ENCODE peak calls at places on chromosome 16, in six cellular contexts. One of them, this sample, is unnamed.

GRCh38 chr16:29698484-29699323 is 19.7 kb downstream of the QPRT start:
- DNase-seq in HCT116: no peak
- DNase-seq in OCI-LY7: no peak
- DNase-seq in GM23338: peak
- DNase-seq in PC-3: no peak
- DNase-seq in MM.1S: no peak
- DNase-seq in this sample: no peak

GRCh38 chr16:86630471-86630870 is 52.1 kb downstream of the FOXL1 start:
- DNase-seq in HCT116: no peak
- DNase-seq in OCI-LY7: no peak
- DNase-seq in GM23338: no peak
- DNase-seq in PC-3: peak
- DNase-seq in MM.1S: no peak
- DNase-seq in this sample: peak

GRCh38 chr16:10992797-10993196 is 48.4 kb downstream of the CLEC16A start:
- DNase-seq in HCT116: peak
- DNase-seq in OCI-LY7: no peak
- DNase-seq in GM23338: peak
- DNase-seq in PC-3: peak
- DNase-seq in MM.1S: no peak
- DNase-seq in this sample: peak

GRCh38 chr16:81483064-81483969 is 38.7 kb downstream of the CMIP start:
- DNase-seq in HCT116: no peak
- DNase-seq in OCI-LY7: no peak
- DNase-seq in GM23338: no peak
- DNase-seq in PC-3: no peak
- DNase-seq in MM.1S: no peak
- DNase-seq in this sample: peak

GRCh38 chr16:31134091-31134571 is 1.4 kb downstream of the PRSS8 start:
- DNase-seq in HCT116: no peak
- DNase-seq in OCI-LY7: no peak
- DNase-seq in GM23338: peak
- DNase-seq in PC-3: no peak
- DNase-seq in MM.1S: no peak
- DNase-seq in this sample: no peak

GRCh38 chr16:54632322-54632721 is 298.3 kb upstream of the IRX5 start:
- DNase-seq in HCT116: no peak
- DNase-seq in OCI-LY7: no peak
- DNase-seq in GM23338: no peak
- DNase-seq in PC-3: no peak
- DNase-seq in MM.1S: no peak
- DNase-seq in this sample: no peak

GRCh38 chr16:14302399-14303181 is 231.5 kb downstream of the MRTFB start:
- DNase-seq in HCT116: no peak
- DNase-seq in OCI-LY7: peak
- DNase-seq in GM23338: peak
- DNase-seq in PC-3: no peak
- DNase-seq in MM.1S: no peak
- DNase-seq in this sample: peak

GRCh38 chr16:47247691-47248090 is 103.9 kb upstream of the NETO2 start:
- DNase-seq in HCT116: no peak
- DNase-seq in OCI-LY7: no peak
- DNase-seq in GM23338: no peak
- DNase-seq in PC-3: no peak
- DNase-seq in MM.1S: no peak
- DNase-seq in this sample: no peak

GRCh38 chr16:19555938-19556778 is 655 bp downstream of the VPS35L start:
- DNase-seq in HCT116: peak
- DNase-seq in OCI-LY7: peak
- DNase-seq in GM23338: peak
- DNase-seq in PC-3: peak
- DNase-seq in MM.1S: peak
- DNase-seq in this sample: peak

GRCh38 chr16:15942901-15943690 is 6.3 kb upstream of the ABCC1 start:
- DNase-seq in HCT116: no peak
- DNase-seq in OCI-LY7: peak
- DNase-seq in GM23338: no peak
- DNase-seq in PC-3: no peak
- DNase-seq in MM.1S: no peak
- DNase-seq in this sample: no peak

GRCh38 chr16:14455577-14455976 is 174.5 kb downstream of the PARN start:
- DNase-seq in HCT116: peak
- DNase-seq in OCI-LY7: no peak
- DNase-seq in GM23338: peak
- DNase-seq in PC-3: peak
- DNase-seq in MM.1S: no peak
- DNase-seq in this sample: peak

GRCh38 chr16:49027420-49027819 is 254.2 kb downstream of the CBLN1 start:
- DNase-seq in HCT116: no peak
- DNase-seq in OCI-LY7: no peak
- DNase-seq in GM23338: no peak
- DNase-seq in PC-3: no peak
- DNase-seq in MM.1S: no peak
- DNase-seq in this sample: no peak

GRCh38 chr16:27579086-27579980 is 29.4 kb downstream of the KATNIP start:
- DNase-seq in HCT116: no peak
- DNase-seq in OCI-LY7: no peak
- DNase-seq in GM23338: no peak
- DNase-seq in PC-3: no peak
- DNase-seq in MM.1S: no peak
- DNase-seq in this sample: peak

GRCh38 chr16:66581246-66581952 is 2.1 kb downstream of the CMTM2 start:
- DNase-seq in HCT116: no peak
- DNase-seq in OCI-LY7: no peak
- DNase-seq in GM23338: no peak
- DNase-seq in PC-3: no peak
- DNase-seq in MM.1S: no peak
- DNase-seq in this sample: peak

GRCh38 chr16:83059237-83059636 is 432.5 kb downstream of the CDH13 start:
- DNase-seq in HCT116: no peak
- DNase-seq in OCI-LY7: no peak
- DNase-seq in GM23338: no peak
- DNase-seq in PC-3: no peak
- DNase-seq in MM.1S: no peak
- DNase-seq in this sample: no peak

GRCh38 chr16:21276090-21276489 is 2.0 kb downstream of the CRYM start:
- DNase-seq in HCT116: no peak
- DNase-seq in OCI-LY7: peak
- DNase-seq in GM23338: no peak
- DNase-seq in PC-3: no peak
- DNase-seq in MM.1S: no peak
- DNase-seq in this sample: no peak

DNA sequence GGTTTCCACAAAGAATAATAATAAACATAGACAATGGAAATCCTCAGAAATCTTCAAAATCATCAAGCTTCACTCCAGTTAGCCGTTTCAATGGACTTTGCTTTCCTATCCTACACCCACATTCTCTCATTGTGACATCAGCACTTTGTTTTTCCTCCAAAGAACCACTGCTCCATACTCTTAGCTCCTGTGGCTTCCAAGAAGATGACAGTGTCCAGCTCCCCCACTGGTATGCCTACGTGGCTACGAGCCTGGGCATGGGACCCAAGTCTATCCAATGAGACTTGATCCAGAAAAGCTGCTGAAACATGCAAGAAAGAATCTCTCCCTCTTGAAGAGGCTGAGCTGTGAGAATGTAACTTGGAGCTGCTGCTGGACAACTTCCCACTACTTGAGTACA is 9.5 kb downstream of the TOX3 start:
- DNase-seq in HCT116: no peak
- DNase-seq in OCI-LY7: no peak
- DNase-seq in GM23338: no peak
- DNase-seq in PC-3: no peak
- DNase-seq in MM.1S: no peak
- DNase-seq in this sample: no peak
- TF ChIP-seq EZH2phosphoT487 in HCT116: no peak
- TF ChIP-seq EZH2phosphoT487 in OCI-LY7: no peak
- TF ChIP-seq EZH2phosphoT487 in GM23338: no peak
- TF ChIP-seq EZH2phosphoT487 in PC-3: no peak
- TF ChIP-seq EZH2phosphoT487 in MM.1S: no peak
- TF ChIP-seq EZH2phosphoT487 in this sample: no peak

DNA sequence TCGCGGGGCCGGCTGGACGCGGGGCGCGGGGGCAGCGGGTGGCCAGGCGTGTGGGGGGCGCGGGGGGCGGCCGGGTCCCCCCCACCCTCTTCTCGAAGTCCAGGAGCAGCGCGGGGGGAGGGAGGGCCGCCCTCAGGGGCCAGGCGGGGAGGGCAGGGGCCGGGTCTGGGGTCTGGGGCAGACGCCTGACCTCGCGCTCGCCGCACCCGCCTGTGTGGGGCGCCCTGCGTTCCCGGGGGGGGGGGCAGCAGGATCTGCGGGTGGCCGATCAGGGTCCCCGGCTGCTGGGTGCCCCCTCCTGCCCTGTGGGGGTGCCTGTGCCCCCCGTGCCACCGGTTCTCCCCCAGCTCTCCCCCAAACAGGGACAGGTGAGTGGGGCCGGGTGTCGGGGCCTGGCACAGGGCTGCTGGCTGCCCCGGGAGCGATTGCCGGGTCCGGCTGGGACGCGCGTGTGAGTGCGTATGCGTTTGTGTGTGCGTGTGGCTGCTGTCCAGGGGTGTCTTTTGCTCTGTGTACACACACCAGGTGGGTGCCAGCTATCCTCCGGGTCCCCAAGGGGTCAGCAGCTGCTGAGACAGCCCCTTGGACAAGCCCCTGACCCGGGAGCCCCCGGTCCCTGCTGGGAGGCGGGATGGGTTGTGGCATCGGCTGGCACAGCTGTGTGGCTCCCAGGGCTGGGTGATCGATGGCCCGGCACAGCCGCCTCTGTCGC is 663 bp downstream of the PRR35 start:
- DNase-seq in HCT116: no peak
- DNase-seq in OCI-LY7: no peak
- DNase-seq in GM23338: no peak
- DNase-seq in PC-3: no peak
- DNase-seq in MM.1S: no peak
- DNase-seq in this sample: no peak
- H3K4me2 ChIP-seq in HCT116: no peak
- H3K4me2 ChIP-seq in OCI-LY7: no peak
- H3K4me2 ChIP-seq in GM23338: peak
- H3K4me2 ChIP-seq in PC-3: no peak
- H3K4me2 ChIP-seq in MM.1S: no peak
- H3K4me2 ChIP-seq in this sample: no peak

GRCh38 chr16:73067671-73068545 is 20.0 kb upstream of the ZFHX3 start:
- DNase-seq in HCT116: no peak
- DNase-seq in OCI-LY7: no peak
- DNase-seq in GM23338: no peak
- DNase-seq in PC-3: no peak
- DNase-seq in MM.1S: no peak
- DNase-seq in this sample: no peak

GRCh38 chr16:73066927-73067670 is 19.2 kb upstream of the ZFHX3 start:
- DNase-seq in HCT116: no peak
- DNase-seq in OCI-LY7: no peak
- DNase-seq in GM23338: no peak
- DNase-seq in PC-3: no peak
- DNase-seq in MM.1S: no peak
- DNase-seq in this sample: peak

GRCh38 chr16:73066321-73066926 is 18.5 kb upstream of the ZFHX3 start:
- DNase-seq in HCT116: no peak
- DNase-seq in OCI-LY7: no peak
- DNase-seq in GM23338: peak
- DNase-seq in PC-3: no peak
- DNase-seq in MM.1S: no peak
- DNase-seq in this sample: no peak

GRCh38 chr16:73069581-73070262 is 21.8 kb upstream of the ZFHX3 start:
- DNase-seq in HCT116: no peak
- DNase-seq in OCI-LY7: no peak
- DNase-seq in GM23338: no peak
- DNase-seq in PC-3: no peak
- DNase-seq in MM.1S: no peak
- DNase-seq in this sample: no peak

DNA sequence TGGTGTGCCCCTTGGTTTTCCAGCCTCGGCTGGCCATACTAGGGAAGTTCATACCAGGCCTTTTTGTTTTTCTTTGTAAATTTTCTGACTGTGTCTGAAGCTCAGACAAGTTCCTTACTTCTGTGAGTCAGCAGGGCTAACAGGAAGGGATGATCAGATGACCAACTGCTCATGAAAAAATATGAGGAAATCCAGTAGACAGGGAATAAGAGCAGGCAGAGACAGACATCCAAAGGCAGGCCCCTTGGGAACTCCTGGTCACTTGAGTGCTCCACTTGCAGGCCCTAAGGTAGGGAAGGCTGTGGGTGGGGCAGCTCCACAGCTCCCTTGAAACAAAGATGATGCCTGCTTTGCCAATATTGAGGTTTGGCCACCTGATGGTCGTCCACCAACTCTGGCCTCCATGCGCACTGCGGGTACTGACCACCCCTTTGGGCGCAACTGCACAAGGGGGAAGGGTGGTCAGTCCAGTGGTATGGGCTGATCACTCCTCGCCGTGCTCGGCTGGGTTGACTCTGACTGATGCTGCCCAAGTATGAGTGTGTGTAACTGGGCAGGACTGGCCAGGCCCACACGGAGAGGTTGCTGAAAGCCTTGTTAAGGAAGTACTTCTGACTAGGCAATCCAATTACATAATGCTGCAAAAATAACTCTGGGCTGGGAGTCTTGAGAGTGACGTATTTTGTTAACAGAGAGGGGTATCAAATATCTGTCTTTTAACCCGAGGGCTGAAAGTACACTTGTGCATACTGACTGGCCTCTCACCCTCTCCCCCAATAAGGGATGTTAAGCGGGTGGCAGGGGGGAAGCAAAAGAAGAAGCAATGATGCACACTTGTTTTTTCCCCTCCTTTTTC is 20.8 kb upstream of the ZFHX3 start:
- DNase-seq in HCT116: no peak
- DNase-seq in OCI-LY7: no peak
- DNase-seq in GM23338: no peak
- DNase-seq in PC-3: peak
- DNase-seq in MM.1S: no peak
- DNase-seq in this sample: peak
- H3K4me3 ChIP-seq in HCT116: no peak
- H3K4me3 ChIP-seq in OCI-LY7: no peak
- H3K4me3 ChIP-seq in GM23338: no peak
- H3K4me3 ChIP-seq in PC-3: no peak
- H3K4me3 ChIP-seq in MM.1S: no peak
- H3K4me3 ChIP-seq in this sample: peak

DNA sequence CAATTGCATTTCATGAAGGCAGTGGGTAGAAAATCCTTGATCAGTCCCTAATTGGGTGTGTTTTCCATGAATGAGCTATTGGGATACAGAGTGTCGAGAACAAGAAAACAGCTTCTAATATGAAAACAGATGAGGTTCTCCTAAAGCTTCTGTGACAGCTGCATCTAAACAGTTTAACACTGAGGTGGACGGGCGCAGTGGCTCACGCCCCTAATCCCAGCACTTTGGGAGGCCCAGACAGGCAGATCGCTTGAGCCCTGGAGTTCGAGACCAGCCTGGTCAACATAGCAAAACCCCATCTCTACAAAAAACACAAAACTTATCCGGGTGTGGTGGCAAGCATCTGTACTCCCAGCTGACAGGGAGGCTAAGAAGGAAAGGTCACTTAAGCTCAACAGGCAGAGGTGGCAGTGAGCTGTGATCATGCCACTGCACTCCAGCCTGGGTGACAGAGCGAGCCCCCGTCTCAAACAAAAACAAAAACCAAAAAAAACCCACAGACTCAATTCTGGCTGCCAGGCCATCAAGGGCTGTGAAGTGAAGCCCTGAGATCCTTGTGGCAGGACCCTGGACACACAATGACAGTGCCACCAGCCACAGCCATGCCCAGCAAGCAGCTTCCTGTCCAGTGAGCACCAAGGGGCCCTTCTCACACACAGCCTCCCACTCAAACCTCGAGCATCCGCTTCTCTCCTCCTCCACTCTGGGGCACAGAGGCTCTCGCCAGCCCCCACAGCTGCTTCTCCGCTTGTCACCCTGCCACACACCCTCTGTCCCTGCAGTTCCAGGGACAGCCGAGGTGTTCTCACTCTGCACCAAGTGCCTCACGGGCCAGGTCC is 44.0 kb downstream of the ANKRD11 start:
- DNase-seq in HCT116: no peak
- DNase-seq in OCI-LY7: no peak
- DNase-seq in GM23338: no peak
- DNase-seq in PC-3: no peak
- DNase-seq in MM.1S: no peak
- DNase-seq in this sample: no peak
- TF ChIP-seq EZH2phosphoT487 in HCT116: no peak
- TF ChIP-seq EZH2phosphoT487 in OCI-LY7: no peak
- TF ChIP-seq EZH2phosphoT487 in GM23338: no peak
- TF ChIP-seq EZH2phosphoT487 in PC-3: no peak
- TF ChIP-seq EZH2phosphoT487 in MM.1S: no peak
- TF ChIP-seq EZH2phosphoT487 in this sample: no peak